ENCODE peak calls at places on chromosomes 16 and 17, in ten cellular contexts. Y is pancreas, L is fibroblast of pulmonary artery, J is Caco-2, Z is lower leg skin, U is GM06990, X is cardiac muscle cell, D is dorsolateral prefrontal cortex, Q is A673, R is MM.1S. F is an unnamed sample.

GRCh38 chr17:8163978-8164814 is 1.4 kb upstream of the VAMP2 start:
- DNase-seq in Y (peak; percentile 74), L (peak; percentile 55), J (no peak), Z (peak; percentile 79), U (peak; percentile 44), X (peak; percentile 50), D (peak; percentile 65), Q (peak; percentile 60), R (no peak), F (peak; percentile 86)

GRCh38 chr16:1159973-1160772 is 7.3 kb downstream of the CACNA1H start:
- DNase-seq in Y (peak; percentile 93), L (no peak), J (peak; percentile 29), Z (no peak), U (no peak), X (no peak), D (peak; percentile 30), Q (no peak), R (no peak), F (no peak)

GRCh38 chr16:50403491-50403890 is 34.7 kb upstream of the BRD7 start:
- DNase-seq in Y (no peak), L (no peak), J (no peak), Z (peak; percentile 2), U (no peak), X (no peak), D (no peak), Q (no peak), R (no peak), F (no peak)

GRCh38 chr17:36673637-36674277 is 72.4 kb downstream of the MRM1 start:
- DNase-seq in Y (no peak), L (no peak), J (no peak), Z (no peak), U (no peak), X (no peak), D (no peak), Q (no peak), R (no peak), F (no peak)

GRCh38 chr16:8859913-8860881 is 8.6 kb downstream of the CARHSP1 start:
- DNase-seq in Y (peak; percentile 56), L (peak; percentile 82), J (peak; percentile 78), Z (no peak), U (no peak), X (peak; percentile 84), D (no peak), Q (no peak), R (no peak), F (peak; percentile 34)

GRCh38 chr16:56203052-56203451 is 11.8 kb downstream of the GNAO1 start:
- DNase-seq in Y (no peak), L (no peak), J (peak; percentile 34), Z (no peak), U (no peak), X (peak; percentile 9), D (no peak), Q (peak; percentile 82), R (peak; percentile 30), F (no peak)

GRCh38 chr16:48081656-48082055 is 74.1 kb downstream of the ABCC12 start:
- DNase-seq in Y (no peak), L (peak; percentile 76), J (no peak), Z (no peak), U (no peak), X (peak; percentile 54), D (no peak), Q (no peak), R (no peak), F (no peak)

GRCh38 chr17:40541873-40542561 is 23.3 kb downstream of the CCR7 start:
- DNase-seq in Y (peak; percentile 36), L (no peak), J (no peak), Z (no peak), U (no peak), X (no peak), D (no peak), Q (no peak), R (no peak), F (no peak)

GRCh38 chr16:64991011-64991410 is 130.9 kb downstream of the CDH11 start:
- DNase-seq in Y (no peak), L (no peak), J (no peak), Z (no peak), U (no peak), X (no peak), D (no peak), Q (peak; percentile 54), R (no peak), F (no peak)

GRCh38 chr16:81405702-81406113 is 38.9 kb upstream of the CMIP start:
- DNase-seq in Y (no peak), L (peak; percentile 92), J (peak; percentile 93), Z (no peak), U (no peak), X (peak; percentile 91), D (no peak), Q (no peak), R (no peak), F (no peak)

GRCh38 chr17:3802461-3803307 is 1.7 kb upstream of the ITGAE start:
- DNase-seq in Y (no peak), L (peak; percentile 84), J (no peak), Z (no peak), U (no peak), X (peak; percentile 85), D (no peak), Q (no peak), R (no peak), F (no peak)

GRCh38 chr17:9208381-9208780 is 187.1 kb downstream of the NTN1 start:
- DNase-seq in Y (no peak), L (no peak), J (no peak), Z (no peak), U (no peak), X (no peak), D (no peak), Q (no peak), R (no peak), F (peak; percentile 27)

GRCh38 chr17:9206160-9206988 is 185.1 kb downstream of the NTN1 start:
- DNase-seq in Y (no peak), L (no peak), J (no peak), Z (no peak), U (no peak), X (no peak), D (no peak), Q (no peak), R (no peak), F (no peak)

GRCh38 chr17:9204623-9205329 is 183.5 kb downstream of the NTN1 start:
- DNase-seq in Y (no peak), L (no peak), J (no peak), Z (no peak), U (no peak), X (no peak), D (no peak), Q (no peak), R (no peak), F (no peak)

GRCh38 chr17:9205520-9206159 is 184.3 kb downstream of the NTN1 start:
- DNase-seq in Y (no peak), L (no peak), J (no peak), Z (no peak), U (no peak), X (no peak), D (no peak), Q (no peak), R (no peak), F (peak; percentile 23)

GRCh38 chr17:9206989-9207317 is 185.6 kb downstream of the NTN1 start:
- DNase-seq in Y (no peak), L (no peak), J (peak; percentile 17), Z (no peak), U (no peak), X (no peak), D (no peak), Q (no peak), R (no peak), F (peak; percentile 6)
- H3K4me3 ChIP-seq in Y (no peak overlapping the region), L (no peak overlapping the region), J (no peak overlapping the region), Z (no peak overlapping the region), U (no peak overlapping the region), X (no peak overlapping the region), D (no peak overlapping the region), Q (no peak overlapping the region), R (no peak overlapping the region), F (no peak overlapping the region)

DNA sequence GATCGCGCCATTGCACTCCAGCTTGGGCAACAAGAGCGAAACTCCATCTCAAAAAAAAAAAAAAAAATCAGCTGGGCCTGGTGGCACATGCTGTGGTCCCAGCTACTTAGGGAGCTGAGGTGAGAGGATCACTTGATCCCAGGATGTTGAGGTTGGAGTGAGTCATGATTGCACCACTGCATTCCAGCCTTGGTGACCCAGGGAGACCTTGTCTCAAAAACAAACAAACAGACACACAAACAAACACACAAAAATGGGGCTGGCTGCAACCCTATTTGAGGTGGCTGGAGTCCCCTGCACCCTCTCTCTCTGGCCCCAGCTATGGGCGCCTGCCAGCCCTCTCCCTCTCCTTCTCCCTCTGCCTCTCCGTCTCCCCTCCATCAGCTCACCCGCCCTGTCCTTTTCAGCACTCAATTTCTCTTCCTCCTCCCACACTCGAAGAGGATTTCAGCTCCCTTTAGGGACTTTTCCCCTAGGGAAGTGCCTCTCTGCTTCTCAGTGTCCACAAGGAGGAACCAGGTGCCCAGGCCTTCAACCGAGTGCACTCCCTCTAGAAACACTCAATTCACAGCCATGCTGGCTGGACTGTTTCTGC is 17.5 kb upstream of the TFAP4 start:
- DNase-seq in Y (no peak), L (peak; percentile 85), J (peak; percentile 63), Z (no peak), U (no peak), X (peak; percentile 78), D (no peak), Q (no peak), R (no peak), F (peak; percentile 58)
- TF ChIP-seq CTCF in Y (no peak), L (peak; percentile 43), J (peak; percentile 31), Z (no peak), U (no peak), X (peak; percentile 16), D (no peak), Q (no peak), R (no peak), F (no peak)

DNA sequence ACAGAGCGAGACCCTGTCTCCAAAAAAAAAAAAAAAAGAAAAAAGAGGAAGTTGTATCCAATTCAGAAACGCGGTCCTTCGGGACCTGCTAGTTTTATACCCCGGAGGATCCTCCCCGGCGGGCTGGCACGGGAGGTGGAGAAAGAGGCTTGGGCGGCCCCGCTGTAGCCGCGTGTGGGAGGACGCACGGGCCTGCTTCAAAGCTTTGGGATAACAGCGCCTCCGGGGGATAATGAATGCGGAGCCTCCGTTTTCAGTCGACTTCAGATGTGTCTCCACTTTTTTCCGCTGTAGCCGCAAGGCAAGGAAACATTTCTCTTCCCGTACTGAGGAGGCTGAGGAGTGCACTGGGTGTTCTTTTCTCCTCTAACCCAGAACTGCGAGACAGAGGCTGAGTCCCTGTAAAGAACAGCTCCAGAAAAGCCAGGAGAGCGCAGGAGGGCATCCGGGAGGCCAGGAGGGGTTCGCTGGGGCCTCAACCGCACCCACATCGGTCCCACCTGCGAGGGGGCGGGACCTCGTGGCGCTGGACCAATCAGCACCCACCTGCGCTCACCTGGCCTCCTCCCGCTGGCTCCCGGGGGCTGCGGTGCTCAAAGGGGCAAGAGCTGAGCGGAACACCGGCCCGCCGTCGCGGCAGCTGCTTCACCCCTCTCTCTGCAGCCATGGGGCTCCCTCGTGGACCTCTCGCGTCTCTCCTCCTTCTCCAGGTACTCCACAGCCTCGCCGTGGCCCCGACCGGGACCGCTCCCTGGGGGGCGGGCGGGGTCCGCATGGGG is at the start of gene CDH3:
- DNase-seq in Y (peak; percentile 85), L (peak; percentile 16), J (peak; percentile 95), Z (no peak), U (no peak), X (peak; percentile 48), D (no peak), Q (peak; percentile 69), R (no peak), F (peak; percentile 76)
- H3K4me3 ChIP-seq in Y (peak within 1 kb of the TSS; percentile 11), L (no peak within 1 kb of the TSS), J (peak within 1 kb of the TSS; percentile 97), Z (peak within 1 kb of the TSS; percentile 5), U (no peak within 1 kb of the TSS), X (peak within 1 kb of the TSS; percentile 91), D (peak within 1 kb of the TSS; percentile 38), Q (peak within 1 kb of the TSS; percentile 34), R (no peak within 1 kb of the TSS), F (peak within 1 kb of the TSS; percentile 36)

GRCh38 chr17:46061435-46061834 is 62.4 kb downstream of the STH start:
- DNase-seq in Y (no peak), L (peak; percentile 48), J (no peak), Z (no peak), U (no peak), X (peak; percentile 44), D (no peak), Q (peak; percentile 20), R (no peak), F (no peak)
- TF ChIP-seq CTCF in Y (no peak), L (peak; percentile 38), J (peak; percentile 12), Z (no peak), U (no peak), X (peak; percentile 28), D (peak; percentile 34), Q (peak; percentile 38), R (peak; percentile 30), F (peak; percentile 25)